ENCODE peak calls at places on chromosome 20, in four cellular contexts. M, D, W and A are unnamed samples.
A peak's percentile ranks its signal among the peaks of the same experiment; 100 is the strongest.

GRCh38 chr20:61499859-61500258 is 247.8 kb downstream of the CDH4 start:
- DNase-seq in M (no peak), D (no peak), W (no peak), A (no peak)

GRCh38 chr20:25280574-25281535 is 33.0 kb downstream of the PYGB start:
- DNase-seq in M (no peak), D (peak; percentile 59), W (peak; percentile 7), A (no peak)

GRCh38 chr20:25584905-25585704 is at the start of gene NINL:
- DNase-seq in M (no peak), D (peak; percentile 78), W (peak; percentile 47), A (no peak)

GRCh38 chr20:44598413-44599290 is 16.3 kb downstream of the PKIG start:
- DNase-seq in M (no peak), D (no peak), W (no peak), A (no peak)

GRCh38 chr20:48799315-48800105 is 28.3 kb downstream of the PREX1 start:
- DNase-seq in M (no peak), D (peak; percentile 42), W (no peak), A (no peak)

GRCh38 chr20:17501701-17502100 is 29.5 kb downstream of the BFSP1 start:
- DNase-seq in M (no peak), D (peak; percentile 38), W (no peak), A (peak; percentile 46)

GRCh38 chr20:5730131-5730530 is 20.1 kb upstream of the SHLD1 start:
- DNase-seq in M (no peak), D (no peak), W (no peak), A (no peak)

GRCh38 chr20:7980332-7981046 is 39.1 kb downstream of the TMX4 start:
- DNase-seq in M (peak; percentile 17), D (no peak), W (no peak), A (no peak)

GRCh38 chr20:36079486-36079885 is 75.1 kb upstream of the EPB41L1 start:
- DNase-seq in M (no peak), D (no peak), W (no peak), A (no peak)

GRCh38 chr20:58691405-58691772 is 1.2 kb upstream of the NPEPL1 start:
- DNase-seq in M (no peak), D (peak; percentile 56), W (no peak), A (no peak)

GRCh38 chr20:58950603-58951002 is 30.5 kb upstream of the NELFCD start:
- DNase-seq in M (no peak), D (no peak), W (no peak), A (no peak)

GRCh38 chr20:54103762-54104600 is 33.6 kb upstream of the BCAS1 start:
- DNase-seq in M (no peak), D (no peak), W (peak; percentile 15), A (no peak)

DNA sequence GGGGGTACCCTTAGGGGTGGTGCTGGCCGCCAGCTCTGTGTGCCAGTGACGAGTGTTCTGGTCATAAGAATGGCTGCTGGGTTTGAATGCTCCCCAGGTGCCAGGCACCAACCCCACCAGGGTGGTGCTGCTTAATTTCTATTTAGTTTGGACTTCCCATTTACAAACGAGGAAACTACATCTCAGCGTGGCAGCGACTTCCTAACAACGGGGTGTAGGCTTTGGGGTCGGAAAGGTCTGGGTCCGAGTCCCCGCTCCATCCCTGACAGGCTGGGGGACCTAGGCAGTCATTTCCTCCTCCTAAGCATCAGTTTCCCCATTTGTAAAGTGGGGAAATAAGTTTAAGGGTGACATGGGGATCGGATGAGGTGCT is 30.2 kb downstream of the CEBPB start:
- DNase-seq in M (no peak), D (no peak), W (no peak), A (no peak)
- TF ChIP-seq POLR2AphosphoS5 in M (no peak), D (no peak), W (no peak), A (no peak)

DNA sequence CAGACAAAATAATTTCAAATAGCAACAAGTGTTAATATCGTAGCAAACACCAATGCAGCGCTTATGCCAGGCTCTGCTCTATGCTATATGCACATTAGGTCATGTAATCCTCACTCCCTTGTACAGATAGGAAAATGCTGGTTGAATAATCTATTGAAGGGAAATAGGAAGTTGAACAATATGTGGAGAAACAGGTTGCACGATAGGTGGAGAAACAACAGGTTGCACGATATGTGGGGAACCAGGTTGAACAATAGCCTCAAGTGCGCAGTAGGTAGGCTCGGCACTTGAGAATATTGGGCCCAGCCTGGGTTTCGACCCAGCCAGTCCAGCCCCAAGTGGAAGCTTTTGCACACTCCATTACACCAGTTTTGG is 91.1 kb upstream of the SIRPA start:
- DNase-seq in M (no peak), D (no peak), W (no peak), A (no peak)
- H3K27ac ChIP-seq in M (no peak overlapping the region), D (peak overlapping the region; percentile 66), W (peak overlapping the region; percentile 85), A (no peak overlapping the region)

DNA sequence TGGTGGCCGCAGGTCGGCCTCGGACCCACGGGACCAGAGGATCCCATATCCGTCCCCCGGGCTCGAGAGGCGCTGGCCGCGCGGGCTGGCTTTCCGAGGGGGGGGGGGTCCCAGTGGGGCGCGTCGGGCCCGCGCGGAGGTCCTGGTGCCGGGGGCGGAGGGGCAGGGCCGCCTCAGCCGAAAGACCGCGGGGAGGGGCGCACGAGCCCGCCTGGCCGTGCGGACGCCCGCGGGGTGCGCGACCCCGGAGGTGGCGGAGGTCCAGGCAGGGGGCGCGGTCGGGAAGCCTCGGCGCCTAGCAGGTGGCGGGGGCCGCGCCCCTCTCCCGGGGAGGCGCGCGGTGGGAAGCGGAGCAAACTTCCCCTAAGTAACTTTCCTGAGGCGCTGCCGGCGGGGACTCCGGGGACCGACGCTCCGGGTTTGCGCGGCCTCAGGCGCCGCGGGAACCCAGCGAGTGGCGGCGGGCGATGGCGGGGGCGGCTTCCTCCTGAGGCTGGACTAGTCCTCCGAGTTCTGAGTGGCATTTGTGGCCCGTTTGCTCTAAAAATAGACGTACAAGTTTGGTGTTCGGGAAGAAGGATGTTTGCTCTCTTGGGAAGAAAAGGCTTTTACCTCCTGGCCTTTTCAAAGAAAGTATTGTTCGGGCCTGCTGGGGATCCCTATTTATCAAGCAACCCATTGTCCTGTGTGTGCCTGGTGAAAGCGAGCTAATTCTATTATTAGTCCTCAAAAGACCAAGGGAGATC is 26.4 kb upstream of the BTBD3 start:
- DNase-seq in M (no peak), D (peak; percentile 75), W (peak; percentile 50), A (no peak)
- H3K4me1 ChIP-seq in M (peaks cover 19% of the 10 kb centered on the region), D (peaks cover 14% of the 10 kb centered on the region), W (peaks cover 46% of the 10 kb centered on the region), A (peaks cover 22% of the 10 kb centered on the region)

GRCh38 chr20:38152175-38153010 is 12.7 kb downstream of the TGM2 start:
- DNase-seq in M (no peak), D (peak; percentile 90), W (peak; percentile 80), A (no peak)
- TF ChIP-seq POLR2AphosphoS5 in M (no peak), D (no peak), W (no peak), A (no peak)

DNA sequence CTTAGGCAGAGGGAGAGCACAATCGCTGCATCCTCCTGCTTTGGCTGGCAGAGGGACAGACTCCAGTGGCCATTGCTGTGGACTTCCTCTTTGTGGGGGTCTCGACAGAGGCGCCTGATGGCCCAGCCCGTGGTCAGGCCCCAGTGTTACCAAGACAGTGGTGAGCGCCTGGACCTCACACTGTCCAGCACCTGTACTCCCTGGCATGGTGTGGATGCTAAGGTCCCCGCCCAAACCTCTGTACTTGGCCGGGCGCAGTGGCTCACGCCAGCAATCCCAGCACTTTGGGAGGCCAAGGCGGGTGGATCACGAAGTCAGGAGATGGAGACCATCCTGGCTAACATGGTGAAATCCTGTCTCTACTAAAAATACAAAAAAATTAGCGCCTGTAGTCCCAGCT is 2.3 kb upstream of the NTSR1 start:
- DNase-seq in M (no peak), D (no peak), W (no peak), A (no peak)
- H3K27ac ChIP-seq in M (peak overlapping the region; percentile 91), D (no peak overlapping the region), W (no peak overlapping the region), A (no peak overlapping the region)

DNA sequence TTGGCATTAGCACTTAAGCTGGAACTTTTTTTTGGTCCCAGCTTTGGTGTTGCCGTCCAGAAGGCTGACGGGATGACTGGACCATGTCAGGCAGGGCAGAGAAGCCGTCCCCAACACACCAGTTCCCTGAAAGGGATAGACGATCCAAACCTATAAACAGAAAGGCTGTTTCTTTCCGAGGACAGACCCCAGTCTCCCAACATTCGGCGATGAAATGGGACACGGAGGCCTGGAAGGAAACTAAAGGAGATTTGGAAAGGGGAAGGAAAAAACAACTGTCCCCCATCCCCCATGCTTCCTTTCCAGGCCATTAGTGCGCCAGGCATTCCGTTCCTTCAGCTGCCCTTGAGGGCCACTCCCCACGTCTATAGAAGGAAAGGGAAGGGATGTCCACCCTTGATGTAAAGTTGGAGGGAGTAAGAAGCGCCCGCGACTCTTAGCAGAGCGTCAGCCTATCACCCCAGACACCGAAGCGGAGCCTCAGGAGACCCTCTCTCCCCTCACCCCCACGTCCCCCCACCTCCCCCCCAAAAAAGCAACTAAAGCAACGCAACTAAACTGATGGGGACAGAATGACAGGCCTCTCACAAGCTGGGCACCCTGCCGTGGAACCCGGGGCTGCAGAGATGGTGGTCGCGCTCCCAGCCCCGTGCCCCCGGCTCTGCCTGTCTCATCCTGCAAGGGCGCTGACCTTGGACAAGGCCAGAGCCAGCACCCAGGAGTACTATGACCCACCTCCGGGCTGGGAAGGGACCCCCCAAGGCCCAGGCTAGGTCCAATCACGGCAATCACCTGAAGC is 638 bp downstream of the BLCAP start:
- DNase-seq in M (no peak), D (no peak), W (peak; percentile 41), A (no peak)
- H3K4me1 ChIP-seq in M (peaks cover 12% of the 10 kb centered on the region), D (peaks cover 49% of the 10 kb centered on the region), W (peaks cover 56% of the 10 kb centered on the region), A (peaks cover 61% of the 10 kb centered on the region)

GRCh38 chr20:14304466-14304865 is 32.9 kb downstream of the FLRT3 start:
- DNase-seq in M (no peak), D (no peak), W (no peak), A (no peak)
- TF ChIP-seq POLR2AphosphoS5 in M (no peak), D (no peak), W (no peak), A (no peak)

DNA sequence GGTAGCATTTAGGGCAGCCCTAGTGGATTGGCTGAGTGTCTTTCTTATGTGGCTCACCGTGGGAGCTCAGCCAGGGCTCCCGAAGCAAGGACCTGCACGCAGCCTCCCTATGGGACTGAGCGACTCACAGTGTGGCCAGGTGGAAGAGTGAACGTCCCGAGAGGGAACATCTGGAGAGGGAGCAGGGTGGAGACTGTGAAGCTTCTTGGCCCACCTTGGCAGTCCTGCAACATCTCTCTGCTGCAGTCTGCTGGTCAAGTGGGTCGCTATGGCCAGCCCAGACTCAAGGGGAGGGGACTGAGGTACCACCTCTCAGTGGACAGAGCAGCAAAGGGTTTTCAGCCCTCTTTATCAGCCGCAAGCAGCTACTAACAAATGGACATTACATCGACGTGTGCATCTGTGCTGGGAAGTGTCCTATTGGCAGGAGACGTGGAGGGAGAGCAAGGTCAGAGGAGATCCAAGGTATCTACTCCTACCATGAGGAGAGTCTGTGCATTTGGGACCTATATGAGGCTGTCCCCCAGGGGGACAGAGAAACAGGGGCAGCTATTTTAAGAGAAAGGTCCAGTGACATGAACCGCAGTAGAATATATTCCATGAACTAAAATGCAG is 49.0 kb upstream of the NXT1 start:
- DNase-seq in M (no peak), D (peak; percentile 54), W (no peak), A (no peak)
- H3K27ac ChIP-seq in M (no peak overlapping the region), D (no peak overlapping the region), W (no peak overlapping the region), A (no peak overlapping the region)

DNA sequence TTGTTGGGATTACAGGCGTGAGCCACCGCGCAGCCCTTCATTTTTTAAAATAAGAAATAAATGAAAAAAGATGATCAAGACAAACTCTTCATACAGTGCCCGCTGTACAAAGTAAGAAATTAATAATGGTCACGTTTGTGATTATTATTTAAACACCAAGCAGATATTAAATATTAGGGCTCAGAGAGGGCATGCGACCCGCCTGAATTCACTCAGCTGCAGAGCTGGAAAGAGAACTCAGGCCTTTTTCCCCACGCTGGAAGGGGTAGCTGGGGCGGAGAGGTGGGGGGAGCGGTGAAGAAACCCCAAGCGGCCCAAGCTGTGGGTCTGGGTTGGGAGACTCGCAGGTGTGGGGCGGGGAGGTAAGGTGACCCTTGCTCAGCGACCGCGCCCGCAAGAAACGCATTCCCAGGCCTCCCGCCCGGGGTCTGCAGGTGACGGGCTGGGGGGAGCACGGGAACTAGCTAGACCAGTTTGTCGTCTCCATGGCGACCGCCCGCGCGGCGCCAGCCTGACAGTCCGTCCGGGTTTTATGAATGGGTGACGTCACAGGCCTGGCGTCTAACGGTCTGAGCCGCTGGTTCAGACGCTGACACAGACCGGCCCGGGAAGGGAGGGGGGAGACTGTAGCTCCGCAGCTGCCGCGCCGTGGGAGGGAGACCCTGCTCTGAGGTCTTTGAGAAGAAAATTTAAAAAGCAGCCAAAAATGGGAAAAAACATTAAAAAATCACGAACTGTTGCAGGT is 1.1 kb upstream of the ID1 start:
- DNase-seq in M (peak; percentile 94), D (peak; percentile 97), W (peak; percentile 98), A (peak; percentile 97)
- H3K4me1 ChIP-seq in M (peaks cover 46% of the 10 kb centered on the region), D (peaks cover 35% of the 10 kb centered on the region), W (peaks cover 51% of the 10 kb centered on the region), A (peaks cover 56% of the 10 kb centered on the region)